ENCODE peak calls at places on chromosome 13, in six cellular contexts. S, J, A, N, H and M are unnamed samples.

GRCh38 chr13:30618186-30618937 is 642 bp downstream of the USPL1 start:
- DNase-seq in H (no peak), N (no peak), S (no peak), J (no peak), A (no peak), M (no peak)

GRCh38 chr13:62085832-62086231 is 670.2 kb upstream of the PCDH20 start:
- DNase-seq in N (no peak), H (no peak), J (no peak), A (no peak), S (no peak), M (no peak)

GRCh38 chr13:110965038-110965754 is 50.3 kb upstream of the ANKRD10 start:
- DNase-seq in N (no peak), J (no peak), S (no peak), H (peak; percentile 60), A (peak; percentile 71), M (no peak)

GRCh38 chr13:40993119-40993518 is 26.0 kb downstream of the ELF1 start:
- DNase-seq in H (no peak), A (no peak), N (no peak), S (no peak), J (no peak), M (no peak)

GRCh38 chr13:99218545-99218944 is 17.9 kb downstream of the UBAC2 start:
- DNase-seq in S (no peak), A (no peak), H (no peak), J (no peak), N (no peak), M (no peak)

GRCh38 chr13:87671824-87672603 is 843 bp downstream of the SLITRK5 start:
- DNase-seq in N (no peak), A (no peak), H (peak; percentile 12), J (no peak), S (no peak), M (no peak)

GRCh38 chr13:51435002-51435578 is 17.7 kb downstream of the INTS6 start:
- DNase-seq in J (no peak), S (no peak), A (no peak), H (peak; percentile 64), N (no peak), M (no peak)

GRCh38 chr13:113804703-113805430 is 45.8 kb downstream of the TMEM255B start:
- DNase-seq in A (no peak), S (no peak), J (no peak), H (no peak), N (no peak), M (no peak)

GRCh38 chr13:44307255-44307654 is 66.4 kb upstream of the SERP2 start:
- DNase-seq in A (no peak), H (peak; percentile 69), J (no peak), S (no peak), N (no peak), M (no peak)

GRCh38 chr13:70568571-70568970 is 460.3 kb upstream of the KLHL1 start:
- DNase-seq in A (no peak), S (no peak), H (peak; percentile 66), J (no peak), N (peak; percentile 51), M (peak; percentile 16)

GRCh38 chr13:40064154-40064713 is 408.8 kb downstream of the COG6 start:
- DNase-seq in A (no peak), S (no peak), N (no peak), H (no peak), J (no peak), M (no peak)

GRCh38 chr13:102798653-102799543 is at the start of the genes BIVM and POGLUT2:
- DNase-seq in H (peak; percentile 92), A (peak; percentile 80), N (peak; percentile 71), J (peak; percentile 74), S (peak; percentile 71), M (peak; percentile 50)

GRCh38 chr13:37412271-37412683 is 186.3 kb downstream of the POSTN start:
- DNase-seq in A (no peak), J (no peak), S (no peak), H (peak; percentile 33), N (no peak), M (no peak)

GRCh38 chr13:20716951-20717350 is 13.5 kb downstream of the IL17D start:
- DNase-seq in J (no peak), S (no peak), H (no peak), A (no peak), N (no peak), M (no peak)

GRCh38 chr13:23541221-23541620 is 29.0 kb upstream of the TNFRSF19 start:
- DNase-seq in H (peak; percentile 39), N (no peak), J (no peak), A (no peak), S (no peak), M (no peak)

GRCh38 chr13:77026255-77026782 is 640 bp downstream of the FBXL3 start:
- DNase-seq in S (peak; percentile 70), A (no peak), H (peak; percentile 62), N (no peak), J (no peak), M (no peak)

GRCh38 chr13:111503905-111504695 is 183.7 kb downstream of the TEX29 start:
- DNase-seq in A (no peak), N (no peak), S (no peak), H (no peak), J (no peak), M (no peak)

GRCh38 chr13:33249066-33249465 is 36.5 kb downstream of the STARD13 start:
- DNase-seq in S (no peak), A (no peak), H (no peak), N (no peak), J (no peak), M (peak; percentile 66)

GRCh38 chr13:26601669-26602068 is 44.2 kb downstream of the WASF3 start:
- DNase-seq in J (no peak), A (peak; percentile 52), H (peak; percentile 22), S (no peak), N (no peak), M (no peak)

GRCh38 chr13:80428344-80429096 is 87.6 kb upstream of the SPRY2 start:
- DNase-seq in J (no peak), S (no peak), H (no peak), A (no peak), N (no peak), M (no peak)

GRCh38 chr13:91776650-91777193 is 378.3 kb downstream of the GPC5 start:
- DNase-seq in J (no peak), H (no peak), N (no peak), A (no peak), S (no peak), M (no peak)

GRCh38 chr13:26965976-26966375 is 205.4 kb upstream of the GPR12 start:
- DNase-seq in H (peak; percentile 77), S (no peak), J (no peak), N (no peak), A (no peak), M (no peak)

GRCh38 chr13:41459754-41460111 is 2.4 kb downstream of the RGCC start:
- DNase-seq in N (no peak), A (no peak), H (no peak), J (no peak), S (no peak), M (no peak)

GRCh38 chr13:21549633-21550032 is 54.3 kb downstream of the MICU2 start:
- DNase-seq in J (no peak), A (no peak), S (no peak), N (no peak), H (no peak), M (no peak)

GRCh38 chr13:52067237-52067636 is 42.7 kb downstream of the UTP14C start:
- DNase-seq in S (no peak), J (no peak), N (no peak), H (peak; percentile 7), A (no peak), M (no peak)

GRCh38 chr13:102877285-102877684 is 31.5 kb downstream of the ERCC5 start:
- DNase-seq in J (no peak), H (peak; percentile 22), S (no peak), N (no peak), A (no peak), M (no peak)